ENCODE peak calls at places on chromosomes 2 and 18, in eight cellular contexts. One of them, this sample, is unnamed.

GRCh38 chr2:47651296-47651695 is 131.6 kb upstream of the MSH6 start:
- DNase-seq in GM19239: no peak
- DNase-seq in astrocyte of the spinal cord: no peak
- DNase-seq in SK-N-DZ: no peak
- DNase-seq in RPMI7951: no peak
- DNase-seq in globus pallidus: no peak
- DNase-seq in activated T-helper 1 cell treated with anti-CD3 and anti-CD28 coated beads, Interleukin-2, amount 50 U/mL, for 16 hours: no peak
- DNase-seq in GF-D8: no peak
- DNase-seq in this sample: no peak

GRCh38 chr2:42369551-42370229 is 8.7 kb upstream of the COX7A2L start:
- DNase-seq in astrocyte of the spinal cord: no peak
- DNase-seq in RPMI7951: no peak
- DNase-seq in globus pallidus: no peak
- DNase-seq in SK-N-DZ: peak; percentile 82
- DNase-seq in GM19239: no peak
- DNase-seq in activated T-helper 1 cell treated with anti-CD3 and anti-CD28 coated beads, Interleukin-2, amount 50 U/mL, for 16 hours: no peak
- DNase-seq in GF-D8: no peak
- DNase-seq in this sample: no peak

GRCh38 chr18:76564117-76564516 is 69.1 kb upstream of the ZNF516 start:
- DNase-seq in astrocyte of the spinal cord: peak; percentile 58
- DNase-seq in globus pallidus: no peak
- DNase-seq in SK-N-DZ: no peak
- DNase-seq in GF-D8: no peak
- DNase-seq in RPMI7951: peak; percentile 53
- DNase-seq in activated T-helper 1 cell treated with anti-CD3 and anti-CD28 coated beads, Interleukin-2, amount 50 U/mL, for 16 hours: no peak
- DNase-seq in GM19239: no peak
- DNase-seq in this sample: no peak

GRCh38 chr2:234834228-234834923 is 117.4 kb upstream of the SH3BP4 start:
- DNase-seq in GM19239: no peak
- DNase-seq in globus pallidus: no peak
- DNase-seq in RPMI7951: no peak
- DNase-seq in astrocyte of the spinal cord: no peak
- DNase-seq in GF-D8: no peak
- DNase-seq in SK-N-DZ: no peak
- DNase-seq in activated T-helper 1 cell treated with anti-CD3 and anti-CD28 coated beads, Interleukin-2, amount 50 U/mL, for 16 hours: no peak
- DNase-seq in this sample: no peak

GRCh38 chr18:24656571-24656971 is 196.1 kb downstream of the HRH4 start:
- DNase-seq in GM19239: no peak
- DNase-seq in GF-D8: no peak
- DNase-seq in astrocyte of the spinal cord: peak; percentile 6
- DNase-seq in SK-N-DZ: peak; percentile 20
- DNase-seq in globus pallidus: no peak
- DNase-seq in activated T-helper 1 cell treated with anti-CD3 and anti-CD28 coated beads, Interleukin-2, amount 50 U/mL, for 16 hours: no peak
- DNase-seq in RPMI7951: peak; percentile 43
- DNase-seq in this sample: no peak

GRCh38 chr2:168246072-168246482 is 1.3 kb downstream of the STK39 start:
- DNase-seq in GM19239: no peak
- DNase-seq in SK-N-DZ: no peak
- DNase-seq in globus pallidus: no peak
- DNase-seq in RPMI7951: no peak
- DNase-seq in astrocyte of the spinal cord: no peak
- DNase-seq in GF-D8: no peak
- DNase-seq in activated T-helper 1 cell treated with anti-CD3 and anti-CD28 coated beads, Interleukin-2, amount 50 U/mL, for 16 hours: no peak
- DNase-seq in this sample: no peak

GRCh38 chr2:219713110-219713509 is 85.7 kb downstream of the SLC4A3 start:
- DNase-seq in GM19239: no peak
- DNase-seq in astrocyte of the spinal cord: peak; percentile 35
- DNase-seq in activated T-helper 1 cell treated with anti-CD3 and anti-CD28 coated beads, Interleukin-2, amount 50 U/mL, for 16 hours: no peak
- DNase-seq in RPMI7951: peak; percentile 63
- DNase-seq in GF-D8: no peak
- DNase-seq in SK-N-DZ: peak; percentile 27
- DNase-seq in globus pallidus: no peak
- DNase-seq in this sample: no peak

GRCh38 chr18:61398961-61399632 is 65.9 kb downstream of the CDH20 start:
- DNase-seq in astrocyte of the spinal cord: peak; percentile 78
- DNase-seq in globus pallidus: no peak
- DNase-seq in GM19239: no peak
- DNase-seq in GF-D8: no peak
- DNase-seq in SK-N-DZ: no peak
- DNase-seq in RPMI7951: peak; percentile 23
- DNase-seq in activated T-helper 1 cell treated with anti-CD3 and anti-CD28 coated beads, Interleukin-2, amount 50 U/mL, for 16 hours: no peak
- DNase-seq in this sample: no peak

GRCh38 chr18:42459873-42460272 is 504.8 kb downstream of the PIK3C3 start:
- DNase-seq in RPMI7951: no peak
- DNase-seq in SK-N-DZ: no peak
- DNase-seq in activated T-helper 1 cell treated with anti-CD3 and anti-CD28 coated beads, Interleukin-2, amount 50 U/mL, for 16 hours: no peak
- DNase-seq in astrocyte of the spinal cord: no peak
- DNase-seq in GF-D8: no peak
- DNase-seq in globus pallidus: no peak
- DNase-seq in GM19239: no peak
- DNase-seq in this sample: no peak

GRCh38 chr2:102122115-102122514 is 20.4 kb upstream of the IL1R1 start:
- DNase-seq in GF-D8: no peak
- DNase-seq in astrocyte of the spinal cord: peak; percentile 96
- DNase-seq in globus pallidus: no peak
- DNase-seq in GM19239: no peak
- DNase-seq in activated T-helper 1 cell treated with anti-CD3 and anti-CD28 coated beads, Interleukin-2, amount 50 U/mL, for 16 hours: no peak
- DNase-seq in SK-N-DZ: no peak
- DNase-seq in RPMI7951: peak; percentile 85
- DNase-seq in this sample: no peak

This sample was measured in lung.